ENCODE peak calls at places on chromosomes 3 and 15, in four cellular contexts. U is naive thymus-derived CD8-positive, alpha-beta T cell; H is activated T-cell treated with anti-CD3 and anti-CD28 coated beads, Interleukin-2, amount 50 U/mL, for 48 hours; Y is uterus. J is an unnamed sample.

GRCh38 chr15:92958105-92958504 is 58.0 kb downstream of the CHD2 start:
- DNase-seq in Y (no peak), U (no peak), H (peak), J (no peak)

GRCh38 chr15:58522865-58523264 is 91.1 kb downstream of the LIPC start:
- DNase-seq in U (no peak), Y (no peak), H (no peak), J (no peak)

GRCh38 chr3:11307830-11308432 is 35.7 kb downstream of the ATG7 start:
- DNase-seq in H (no peak), Y (peak), U (no peak), J (no peak)

GRCh38 chr15:45251888-45252287 is at the start of gene SLC28A2:
- DNase-seq in U (no peak), H (no peak), Y (no peak), J (no peak)

GRCh38 chr15:40891810-40892448 is 2.3 kb upstream of the VPS18 start:
- DNase-seq in H (no peak), Y (no peak), U (peak), J (no peak)

GRCh38 chr15:33310481-33311311 is at the start of gene RYR3:
- DNase-seq in H (peak), U (no peak), Y (peak), J (no peak)

GRCh38 chr3:134704556-134704955 is 53.7 kb upstream of the KY start:
- DNase-seq in H (no peak), Y (no peak), U (no peak), J (no peak)

GRCh38 chr3:197736010-197736490 is 654 bp downstream of the RUBCN start:
- DNase-seq in U (peak), Y (no peak), H (peak), J (no peak)